ENCODE peak calls at places on chromosomes 2 and 18, in six cellular contexts. G is tibial artery; U is MM.1S; M is naive thymus-derived CD4-positive, alpha-beta T cell; X is CD8-positive, alpha-beta T cell; P is CD8-positive, alpha-beta memory T cell. B is an unnamed sample. For H3K9me3, the result is how much of the 10 kb centered on the place peaks cover.

GRCh38 chr18:76530846-76531245 is 35.8 kb upstream of the ZNF516 start:
- DNase-seq in G (no peak), U (no peak), M (no peak), X (no peak), P (no peak), B (no peak)

GRCh38 chr18:35002120-35002519 is 39.1 kb upstream of the MAPRE2 start:
- DNase-seq in G (no peak), U (no peak), M (no peak), X (no peak), P (no peak), B (no peak)

GRCh38 chr2:27071277-27071989 is at the start of gene OST4:
- DNase-seq in G (peak), U (peak), M (peak), X (peak), P (peak), B (peak)

GRCh38 chr18:45656194-45656593 is 40.9 kb downstream of the SLC14A2 start:
- DNase-seq in G (no peak), U (no peak), M (no peak), X (no peak), P (no peak), B (no peak)

GRCh38 chr18:48963555-48964480 is 13.1 kb upstream of the SMAD7 start:
- DNase-seq in G (no peak), U (no peak), M (no peak), X (no peak), P (no peak), B (no peak)

GRCh38 chr2:219687266-219687665 is 59.8 kb downstream of the SLC4A3 start:
- DNase-seq in G (no peak), U (no peak), M (no peak), X (no peak), P (no peak), B (no peak)

GRCh38 chr2:188937228-188938220 is 36.6 kb upstream of the COL3A1 start:
- DNase-seq in G (no peak), U (no peak), M (no peak), X (no peak), P (no peak), B (no peak)

GRCh38 chr18:77622009-77622692 is 372.5 kb downstream of the GALR1 start:
- DNase-seq in G (no peak), U (peak), M (no peak), X (no peak), P (no peak), B (no peak)

GRCh38 chr2:105387225-105387624 is 11.6 kb downstream of the FHL2 start:
- DNase-seq in G (no peak), U (no peak), M (no peak), X (no peak), P (no peak), B (no peak)

GRCh38 chr2:194223173-194223670 is 1433.8 kb upstream of the SLC39A10 start:
- DNase-seq in G (no peak), U (no peak), M (no peak), X (no peak), P (no peak), B (no peak)

GRCh38 chr18:40413160-40413559 is 1541.9 kb upstream of the PIK3C3 start:
- DNase-seq in G (no peak), U (no peak), M (no peak), X (no peak), P (no peak), B (no peak)

GRCh38 chr2:219718066-219718465 is 90.6 kb downstream of the SLC4A3 start:
- DNase-seq in G (no peak), U (no peak), M (no peak), X (no peak), P (no peak), B (no peak)

GRCh38 chr2:156778916-156779315 is 342.7 kb downstream of the GPD2 start:
- DNase-seq in G (no peak), U (no peak), M (no peak), X (no peak), P (no peak), B (no peak)

GRCh38 chr2:1836321-1836860 is 92.1 kb upstream of the PXDN start:
- DNase-seq in G (no peak), U (no peak), M (no peak), X (no peak), P (peak), B (no peak)

GRCh38 chr2:223511168-223511567 is 91.0 kb downstream of the SCG2 start:
- DNase-seq in G (no peak), U (no peak), M (no peak), X (no peak), P (no peak), B (no peak)

GRCh38 chr2:108923736-108924443 is 65.1 kb downstream of the EDAR start:
- DNase-seq in G (no peak), U (no peak), M (no peak), X (no peak), P (no peak), B (no peak)

GRCh38 chr2:139260052-139260430 is 479.9 kb upstream of the NXPH2 start:
- DNase-seq in G (no peak), U (no peak), M (no peak), X (no peak), P (no peak), B (no peak)

GRCh38 chr2:217801115-217801531 is 201.7 kb downstream of the TNS1 start:
- DNase-seq in G (peak), U (no peak), M (no peak), X (no peak), P (no peak), B (no peak)

GRCh38 chr2:73895473-73895872 is 2.7 kb downstream of the ACTG2 start:
- DNase-seq in G (no peak), U (no peak), M (no peak), X (no peak), P (no peak), B (no peak)

GRCh38 chr2:136905779-136906178 is 140.4 kb downstream of the THSD7B start:
- DNase-seq in G (no peak), U (no peak), M (no peak), X (no peak), P (no peak), B (no peak)

GRCh38 chr2:196266855-196267254 is 95.5 kb upstream of the STK17B start:
- DNase-seq in G (no peak), U (no peak), M (no peak), X (no peak), P (no peak), B (no peak)

GRCh38 chr2:62999905-63000304 is 50.7 kb upstream of the OTX1 start:
- DNase-seq in G (peak), U (no peak), M (no peak), X (no peak), P (no peak), B (no peak)

GRCh38 chr2:180000434-180000833 is 6.7 kb downstream of the CWC22 start:
- DNase-seq in G (no peak), U (no peak), M (no peak), X (no peak), P (no peak), B (no peak)

GRCh38 chr2:3449936-3450335 is 69.4 kb downstream of the ADI1 start:
- DNase-seq in G (no peak), U (no peak), M (no peak), X (no peak), P (no peak), B (no peak)

GRCh38 chr18:63157293-63158011 is 162.1 kb downstream of the BCL2 start:
- DNase-seq in G (no peak), U (peak), M (peak), X (no peak), P (no peak), B (no peak)

GRCh38 chr2:85706604-85707296 is 12.6 kb downstream of the GNLY start:
- DNase-seq in G (peak), U (no peak), M (no peak), X (no peak), P (no peak), B (no peak)

GRCh38 chr2:216596986-216597509 is 36.2 kb upstream of the IGFBP2 start:
- DNase-seq in G (no peak), U (no peak), M (no peak), X (no peak), P (no peak), B (no peak)

GRCh38 chr2:202378001-202378400 is 1.9 kb downstream of the BMPR2 start:
- DNase-seq in G (no peak), U (no peak), M (no peak), X (no peak), P (no peak), B (no peak)

GRCh38 chr2:170714156-170715061 is 728 bp upstream of the SP5 start:
- DNase-seq in G (no peak), U (peak), M (peak), X (no peak), P (no peak), B (no peak)
- H3K9me3 ChIP-seq in G (under half), U (under half), M (under half), X (under half), P (under half), B (under half)

GRCh38 chr2:9601397-9601796 is 29.4 kb downstream of the YWHAQ start:
- DNase-seq in G (no peak), U (no peak), M (no peak), X (no peak), P (no peak), B (no peak)
- H3K9me3 ChIP-seq in G (under half), U (under half), M (under half), X (under half), P (under half), B (under half)

GRCh38 chr18:44411971-44412370 is 268.7 kb upstream of the SETBP1 start:
- DNase-seq in G (no peak), U (no peak), M (no peak), X (no peak), P (no peak), B (no peak)
- H3K9me3 ChIP-seq in G (under half), U (under half), M (under half), X (under half), P (under half), B (under half)

GRCh38 chr2:241619602-241620418 is 17.1 kb downstream of the THAP4 start:
- DNase-seq in G (no peak), U (no peak), M (no peak), X (no peak), P (no peak), B (no peak)
- H3K9me3 ChIP-seq in G (under half), U (under half), M (under half), X (under half), P (under half), B (under half)

GRCh38 chr2:160921401-160921964 is 238.7 kb upstream of the TANK start:
- DNase-seq in G (no peak), U (no peak), M (no peak), X (no peak), P (no peak), B (no peak)
- H3K9me3 ChIP-seq in G (under half), U (under half), M (under half), X (under half), P (under half), B (under half)

DNA sequence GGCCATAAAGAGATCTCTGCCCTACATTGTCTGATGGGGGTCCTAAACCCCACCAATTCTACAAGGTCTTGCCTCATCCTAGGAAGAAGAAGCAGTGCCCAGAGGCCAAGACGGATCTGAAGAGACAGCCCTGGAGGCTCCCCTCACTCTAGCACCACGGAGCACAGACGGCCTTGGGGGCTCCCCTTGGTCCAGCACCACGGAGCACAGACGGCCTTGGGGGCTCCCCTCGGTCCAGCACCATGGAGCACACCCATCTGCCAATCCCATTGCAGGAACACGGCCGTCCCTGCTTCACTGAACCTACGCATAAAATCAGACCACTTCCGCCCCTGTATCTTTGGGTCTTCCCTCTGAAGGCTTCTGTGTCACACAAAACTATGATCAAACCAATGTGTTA is 215.1 kb upstream of the SALL3 start:
- DNase-seq in G (no peak), U (no peak), M (no peak), X (no peak), P (no peak), B (no peak)
- H3K9me3 ChIP-seq in G (under half), U (under half), M (under half), X (under half), P (under half), B (under half)

GRCh38 chr18:65769653-65770052 is 18.8 kb downstream of the CDH7 start:
- DNase-seq in G (no peak), U (no peak), M (no peak), X (no peak), P (no peak), B (no peak)

GRCh38 chr18:65762556-65762955 is 11.7 kb downstream of the CDH7 start:
- DNase-seq in G (no peak), U (no peak), M (no peak), X (no peak), P (no peak), B (no peak)

GRCh38 chr18:65768379-65768778 is 17.6 kb downstream of the CDH7 start:
- DNase-seq in G (no peak), U (no peak), M (no peak), X (no peak), P (no peak), B (no peak)
- H3K9me3 ChIP-seq in G (under half), U (under half), M (under half), X (under half), P (under half), B (under half)

GRCh38 chr2:176079851-176080539 is 3.8 kb downstream of the EVX2 start:
- DNase-seq in G (no peak), U (no peak), M (no peak), X (no peak), P (no peak), B (no peak)

GRCh38 chr2:176079285-176079830 is 4.4 kb downstream of the EVX2 start:
- DNase-seq in G (no peak), U (no peak), M (no peak), X (no peak), P (no peak), B (no peak)

GRCh38 chr2:176081993-176082884 is 1.5 kb downstream of the EVX2 start:
- DNase-seq in G (no peak), U (no peak), M (no peak), X (peak), P (no peak), B (no peak)

GRCh38 chr2:176081451-176081992 is 2.2 kb downstream of the EVX2 start:
- DNase-seq in G (no peak), U (no peak), M (no peak), X (peak), P (no peak), B (no peak)

DNA sequence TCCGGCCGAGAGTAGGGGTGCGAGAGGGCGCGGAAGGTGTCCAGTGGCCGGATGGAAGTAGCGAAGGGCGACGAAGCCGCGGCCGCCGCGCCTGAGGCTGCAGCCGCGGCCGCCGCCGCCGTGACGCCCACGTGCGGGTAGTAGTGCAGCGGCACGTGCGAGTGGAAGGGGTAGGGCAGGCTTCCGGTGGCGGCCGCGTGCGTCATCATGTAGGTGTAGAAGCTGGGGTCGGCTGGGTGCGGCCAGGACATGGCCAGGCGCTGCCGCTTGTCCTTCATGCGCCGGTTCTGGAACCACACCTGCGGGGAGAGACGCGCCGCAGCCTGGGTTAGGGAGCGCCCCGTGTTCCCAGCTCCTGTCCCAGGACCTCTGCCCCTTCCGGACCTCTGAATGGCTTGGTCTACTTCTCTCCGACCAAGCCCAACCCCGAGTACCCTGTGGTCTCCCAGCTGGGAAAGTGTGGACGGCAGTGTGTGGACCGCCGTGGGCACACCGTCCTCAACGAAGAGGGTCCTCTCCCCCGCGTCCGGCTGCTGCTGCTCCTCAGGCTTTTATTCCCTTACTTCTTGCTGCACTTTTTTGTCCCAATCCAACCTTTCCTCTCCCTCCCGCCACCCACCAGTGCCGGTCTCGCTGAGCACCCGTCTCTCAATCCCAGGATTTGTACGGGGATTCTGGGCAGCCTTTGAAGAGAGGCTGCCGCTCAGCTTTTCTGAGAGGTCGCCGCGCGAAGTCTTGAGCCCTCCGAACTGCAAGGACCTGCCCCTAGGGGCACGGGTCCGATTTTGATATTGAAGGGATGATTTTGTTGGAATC is 3.0 kb downstream of the EVX2 start:
- DNase-seq in G (no peak), U (no peak), M (no peak), X (peak), P (no peak), B (no peak)
- H3K9me3 ChIP-seq in G (under half), U (under half), M (under half), X (under half), P (under half), B (under half)

GRCh38 chr18:9289698-9290097 is 44.9 kb upstream of the TWSG1 start:
- DNase-seq in G (no peak), U (no peak), M (no peak), X (no peak), P (no peak), B (no peak)

GRCh38 chr18:9296233-9297006 is 38.2 kb upstream of the TWSG1 start:
- DNase-seq in G (no peak), U (no peak), M (no peak), X (no peak), P (no peak), B (no peak)

GRCh38 chr18:9290171-9290570 is 44.4 kb upstream of the TWSG1 start:
- DNase-seq in G (no peak), U (no peak), M (no peak), X (no peak), P (no peak), B (no peak)

GRCh38 chr18:9293948-9294347 is 40.6 kb upstream of the TWSG1 start:
- DNase-seq in G (no peak), U (no peak), M (no peak), X (no peak), P (no peak), B (no peak)

DNA sequence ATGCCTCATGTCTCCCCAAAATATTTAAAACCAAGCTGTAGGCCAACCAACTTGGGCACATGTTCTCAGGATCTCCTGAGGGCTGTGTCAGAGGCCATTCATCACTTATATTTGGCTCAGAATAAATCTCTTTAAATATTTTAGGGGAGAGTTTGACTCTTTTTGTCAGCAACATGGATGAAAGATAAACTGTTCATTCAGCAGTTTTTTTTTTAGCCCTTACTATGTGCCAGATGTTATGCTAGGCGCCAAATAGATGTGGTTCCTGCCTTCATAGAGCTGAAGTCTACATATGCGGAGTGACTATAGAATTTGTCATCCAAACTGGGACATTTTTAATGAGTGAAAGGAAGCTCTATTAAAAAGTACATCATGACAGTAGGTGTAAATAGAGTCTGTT is 42.5 kb upstream of the TWSG1 start:
- DNase-seq in G (no peak), U (no peak), M (no peak), X (no peak), P (no peak), B (no peak)
- H3K9me3 ChIP-seq in G (under half), U (under half), M (under half), X (under half), P (under half), B (under half)

B was measured in T-helper 17 cell.